ENCODE peak calls at places on chromosome 19, in nine cellular contexts. One of them, this sample, is unnamed. For H3K36me3 and H3K27me3, the result is how much of the 10 kb centered on the place peaks cover.

GRCh38 chr19:41548954-41549688 is 26.8 kb upstream of the CEACAM21 start:
- DNase-seq in thoracic aorta: no peak
- DNase-seq in thyroid gland: no peak
- DNase-seq in left ventricle myocardium inferior: no peak
- DNase-seq in GM23248: no peak
- DNase-seq in CD8-positive, alpha-beta memory T cell: peak
- DNase-seq in fibroblast of lung: no peak
- DNase-seq in SK-N-SH: no peak
- DNase-seq in psoas muscle: no peak
- DNase-seq in this sample: no peak

GRCh38 chr19:30320916-30321315 is 51.3 kb upstream of the ZNF536 start:
- DNase-seq in fibroblast of lung: no peak
- DNase-seq in thoracic aorta: no peak
- DNase-seq in psoas muscle: no peak
- DNase-seq in SK-N-SH: no peak
- DNase-seq in CD8-positive, alpha-beta memory T cell: no peak
- DNase-seq in thyroid gland: no peak
- DNase-seq in GM23248: no peak
- DNase-seq in left ventricle myocardium inferior: no peak
- DNase-seq in this sample: no peak

GRCh38 chr19:7550987-7551761 is 15.7 kb downstream of the PNPLA6 start:
- DNase-seq in CD8-positive, alpha-beta memory T cell: peak
- DNase-seq in SK-N-SH: peak
- DNase-seq in thyroid gland: peak
- DNase-seq in thoracic aorta: no peak
- DNase-seq in GM23248: peak
- DNase-seq in fibroblast of lung: peak
- DNase-seq in left ventricle myocardium inferior: peak
- DNase-seq in psoas muscle: peak
- DNase-seq in this sample: peak

GRCh38 chr19:35216833-35217707 is 11.5 kb downstream of the FAM187B start:
- DNase-seq in thoracic aorta: no peak
- DNase-seq in GM23248: no peak
- DNase-seq in left ventricle myocardium inferior: no peak
- DNase-seq in SK-N-SH: no peak
- DNase-seq in fibroblast of lung: no peak
- DNase-seq in psoas muscle: no peak
- DNase-seq in CD8-positive, alpha-beta memory T cell: peak
- DNase-seq in thyroid gland: no peak
- DNase-seq in this sample: peak

GRCh38 chr19:47110521-47111080 is 3.0 kb downstream of the ZC3H4 start:
- DNase-seq in psoas muscle: no peak
- DNase-seq in left ventricle myocardium inferior: no peak
- DNase-seq in thoracic aorta: no peak
- DNase-seq in SK-N-SH: no peak
- DNase-seq in CD8-positive, alpha-beta memory T cell: peak
- DNase-seq in thyroid gland: peak
- DNase-seq in fibroblast of lung: no peak
- DNase-seq in GM23248: peak
- DNase-seq in this sample: no peak

GRCh38 chr19:41697198-41697855 is 9.3 kb upstream of the CEACAM7 start:
- DNase-seq in left ventricle myocardium inferior: no peak
- DNase-seq in fibroblast of lung: no peak
- DNase-seq in psoas muscle: no peak
- DNase-seq in thoracic aorta: no peak
- DNase-seq in GM23248: no peak
- DNase-seq in SK-N-SH: no peak
- DNase-seq in thyroid gland: no peak
- DNase-seq in CD8-positive, alpha-beta memory T cell: no peak
- DNase-seq in this sample: no peak

GRCh38 chr19:42662714-42663113 is 68.0 kb upstream of the CEACAM8 start:
- DNase-seq in psoas muscle: no peak
- DNase-seq in thyroid gland: no peak
- DNase-seq in CD8-positive, alpha-beta memory T cell: no peak
- DNase-seq in GM23248: no peak
- DNase-seq in left ventricle myocardium inferior: no peak
- DNase-seq in fibroblast of lung: no peak
- DNase-seq in thoracic aorta: no peak
- DNase-seq in SK-N-SH: no peak
- DNase-seq in this sample: no peak

GRCh38 chr19:29454109-29454508 is 71.7 kb upstream of the VSTM2B start:
- DNase-seq in GM23248: no peak
- DNase-seq in CD8-positive, alpha-beta memory T cell: no peak
- DNase-seq in left ventricle myocardium inferior: no peak
- DNase-seq in psoas muscle: no peak
- DNase-seq in thyroid gland: no peak
- DNase-seq in fibroblast of lung: no peak
- DNase-seq in thoracic aorta: no peak
- DNase-seq in SK-N-SH: no peak
- DNase-seq in this sample: peak

GRCh38 chr19:1410136-1410786 is 2.9 kb downstream of the DAZAP1 start:
- DNase-seq in psoas muscle: no peak
- DNase-seq in GM23248: peak
- DNase-seq in left ventricle myocardium inferior: no peak
- DNase-seq in thoracic aorta: no peak
- DNase-seq in CD8-positive, alpha-beta memory T cell: no peak
- DNase-seq in SK-N-SH: no peak
- DNase-seq in thyroid gland: peak
- DNase-seq in fibroblast of lung: peak
- DNase-seq in this sample: no peak

GRCh38 chr19:58544591-58545285 is 874 bp downstream of the TRIM28 start:
- DNase-seq in CD8-positive, alpha-beta memory T cell: no peak
- DNase-seq in thoracic aorta: no peak
- DNase-seq in left ventricle myocardium inferior: no peak
- DNase-seq in GM23248: peak
- DNase-seq in thyroid gland: peak
- DNase-seq in psoas muscle: no peak
- DNase-seq in SK-N-SH: peak
- DNase-seq in fibroblast of lung: peak
- DNase-seq in this sample: peak

GRCh38 chr19:14566712-14567077 is 5.2 kb downstream of the NDUFB7 start:
- DNase-seq in thyroid gland: no peak
- DNase-seq in CD8-positive, alpha-beta memory T cell: no peak
- DNase-seq in thoracic aorta: no peak
- DNase-seq in SK-N-SH: no peak
- DNase-seq in fibroblast of lung: no peak
- DNase-seq in psoas muscle: no peak
- DNase-seq in left ventricle myocardium inferior: no peak
- DNase-seq in GM23248: no peak
- DNase-seq in this sample: peak

GRCh38 chr19:34595683-34596082 is 81.3 kb downstream of the SCGB2B2 start:
- DNase-seq in psoas muscle: no peak
- DNase-seq in thyroid gland: no peak
- DNase-seq in GM23248: no peak
- DNase-seq in left ventricle myocardium inferior: no peak
- DNase-seq in thoracic aorta: no peak
- DNase-seq in SK-N-SH: no peak
- DNase-seq in CD8-positive, alpha-beta memory T cell: no peak
- DNase-seq in fibroblast of lung: no peak
- DNase-seq in this sample: no peak

GRCh38 chr19:14440049-14440448 is 6.9 kb downstream of the PKN1 start:
- DNase-seq in thyroid gland: peak
- DNase-seq in psoas muscle: peak
- DNase-seq in fibroblast of lung: no peak
- DNase-seq in left ventricle myocardium inferior: peak
- DNase-seq in CD8-positive, alpha-beta memory T cell: peak
- DNase-seq in SK-N-SH: no peak
- DNase-seq in thoracic aorta: no peak
- DNase-seq in GM23248: no peak
- DNase-seq in this sample: no peak

GRCh38 chr19:58406818-58407657 is 1.4 kb upstream of the ZNF584 start:
- DNase-seq in SK-N-SH: no peak
- DNase-seq in thyroid gland: no peak
- DNase-seq in psoas muscle: no peak
- DNase-seq in GM23248: peak
- DNase-seq in left ventricle myocardium inferior: no peak
- DNase-seq in CD8-positive, alpha-beta memory T cell: no peak
- DNase-seq in fibroblast of lung: no peak
- DNase-seq in thoracic aorta: no peak
- DNase-seq in this sample: peak

GRCh38 chr19:38709119-38709518 is 35.2 kb downstream of the CAPN12 start:
- DNase-seq in GM23248: no peak
- DNase-seq in left ventricle myocardium inferior: no peak
- DNase-seq in thyroid gland: no peak
- DNase-seq in thoracic aorta: no peak
- DNase-seq in SK-N-SH: no peak
- DNase-seq in CD8-positive, alpha-beta memory T cell: no peak
- DNase-seq in psoas muscle: no peak
- DNase-seq in fibroblast of lung: no peak
- DNase-seq in this sample: no peak

GRCh38 chr19:38705197-38706019 is 38.9 kb downstream of the CAPN12 start:
- DNase-seq in left ventricle myocardium inferior: peak
- DNase-seq in SK-N-SH: no peak
- DNase-seq in fibroblast of lung: no peak
- DNase-seq in thyroid gland: no peak
- DNase-seq in GM23248: no peak
- DNase-seq in thoracic aorta: no peak
- DNase-seq in CD8-positive, alpha-beta memory T cell: no peak
- DNase-seq in psoas muscle: no peak
- DNase-seq in this sample: no peak

GRCh38 chr19:38707512-38708114 is 36.7 kb downstream of the CAPN12 start:
- DNase-seq in SK-N-SH: no peak
- DNase-seq in GM23248: peak
- DNase-seq in thoracic aorta: no peak
- DNase-seq in left ventricle myocardium inferior: peak
- DNase-seq in thyroid gland: peak
- DNase-seq in CD8-positive, alpha-beta memory T cell: no peak
- DNase-seq in psoas muscle: peak
- DNase-seq in fibroblast of lung: no peak
- DNase-seq in this sample: no peak

GRCh38 chr19:38708413-38709024 is 35.8 kb downstream of the CAPN12 start:
- DNase-seq in thoracic aorta: no peak
- DNase-seq in CD8-positive, alpha-beta memory T cell: no peak
- DNase-seq in fibroblast of lung: no peak
- DNase-seq in SK-N-SH: no peak
- DNase-seq in GM23248: peak
- DNase-seq in psoas muscle: no peak
- DNase-seq in thyroid gland: no peak
- DNase-seq in left ventricle myocardium inferior: peak
- DNase-seq in this sample: no peak

GRCh38 chr19:38706792-38707511 is 37.3 kb downstream of the CAPN12 start:
- DNase-seq in fibroblast of lung: no peak
- DNase-seq in thyroid gland: no peak
- DNase-seq in CD8-positive, alpha-beta memory T cell: no peak
- DNase-seq in psoas muscle: no peak
- DNase-seq in SK-N-SH: no peak
- DNase-seq in GM23248: no peak
- DNase-seq in thoracic aorta: no peak
- DNase-seq in left ventricle myocardium inferior: no peak
- DNase-seq in this sample: peak
- H3K36me3 ChIP-seq in fibroblast of lung: half or more
- H3K36me3 ChIP-seq in thyroid gland: half or more
- H3K36me3 ChIP-seq in CD8-positive, alpha-beta memory T cell: half or more
- H3K36me3 ChIP-seq in psoas muscle: half or more
- H3K36me3 ChIP-seq in SK-N-SH: under half
- H3K36me3 ChIP-seq in GM23248: half or more
- H3K36me3 ChIP-seq in thoracic aorta: half or more
- H3K36me3 ChIP-seq in left ventricle myocardium inferior: half or more
- H3K36me3 ChIP-seq in this sample: half or more

GRCh38 chr19:49071860-49072547 is 495 bp downstream of the KCNA7 start:
- DNase-seq in GM23248: peak
- DNase-seq in thyroid gland: no peak
- DNase-seq in psoas muscle: peak
- DNase-seq in SK-N-SH: peak
- DNase-seq in fibroblast of lung: no peak
- DNase-seq in thoracic aorta: no peak
- DNase-seq in CD8-positive, alpha-beta memory T cell: no peak
- DNase-seq in left ventricle myocardium inferior: no peak
- DNase-seq in this sample: peak
- H3K27me3 ChIP-seq in GM23248: under half
- H3K27me3 ChIP-seq in thyroid gland: under half
- H3K27me3 ChIP-seq in psoas muscle: under half
- H3K27me3 ChIP-seq in SK-N-SH: under half
- H3K27me3 ChIP-seq in fibroblast of lung: under half
- H3K27me3 ChIP-seq in thoracic aorta: under half
- H3K27me3 ChIP-seq in CD8-positive, alpha-beta memory T cell: under half
- H3K27me3 ChIP-seq in left ventricle myocardium inferior: half or more
- H3K27me3 ChIP-seq in this sample: half or more

DNA sequence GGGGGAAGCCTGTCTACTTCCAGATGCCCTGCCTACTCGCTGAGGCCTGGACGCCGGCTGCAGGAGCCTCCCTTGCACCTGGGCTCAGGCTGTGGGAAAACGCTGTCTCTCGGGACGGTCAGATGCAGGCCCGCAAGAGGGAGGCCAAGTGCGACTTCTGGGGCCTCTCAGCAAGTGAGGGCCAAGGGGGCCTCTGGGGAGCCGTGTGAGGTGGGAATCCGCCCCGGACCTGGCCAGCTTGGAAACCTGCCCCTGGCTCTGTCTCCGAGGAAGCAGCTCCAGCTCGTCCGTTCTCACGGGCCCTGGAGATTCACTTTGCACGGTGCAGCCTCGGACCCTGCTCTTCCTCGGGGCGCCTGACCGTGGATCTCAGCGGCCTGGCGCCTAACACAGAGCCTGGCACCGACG is 11.4 kb upstream of the CRTC1 start:
- DNase-seq in thyroid gland: no peak
- DNase-seq in psoas muscle: peak
- DNase-seq in fibroblast of lung: no peak
- DNase-seq in left ventricle myocardium inferior: no peak
- DNase-seq in thoracic aorta: no peak
- DNase-seq in GM23248: no peak
- DNase-seq in SK-N-SH: no peak
- DNase-seq in CD8-positive, alpha-beta memory T cell: no peak
- DNase-seq in this sample: peak
- H3K36me3 ChIP-seq in thyroid gland: under half
- H3K36me3 ChIP-seq in psoas muscle: under half
- H3K36me3 ChIP-seq in fibroblast of lung: under half
- H3K36me3 ChIP-seq in left ventricle myocardium inferior: under half
- H3K36me3 ChIP-seq in thoracic aorta: under half
- H3K36me3 ChIP-seq in GM23248: under half
- H3K36me3 ChIP-seq in SK-N-SH: under half
- H3K36me3 ChIP-seq in CD8-positive, alpha-beta memory T cell: under half
- H3K36me3 ChIP-seq in this sample: under half

GRCh38 chr19:18781047-18781600 is 10.0 kb downstream of the COMP start:
- DNase-seq in left ventricle myocardium inferior: no peak
- DNase-seq in SK-N-SH: no peak
- DNase-seq in thoracic aorta: no peak
- DNase-seq in CD8-positive, alpha-beta memory T cell: no peak
- DNase-seq in psoas muscle: no peak
- DNase-seq in GM23248: no peak
- DNase-seq in fibroblast of lung: no peak
- DNase-seq in thyroid gland: no peak
- DNase-seq in this sample: no peak

GRCh38 chr19:18783958-18784785 is 6.9 kb downstream of the COMP start:
- DNase-seq in psoas muscle: no peak
- DNase-seq in GM23248: no peak
- DNase-seq in SK-N-SH: no peak
- DNase-seq in CD8-positive, alpha-beta memory T cell: no peak
- DNase-seq in left ventricle myocardium inferior: no peak
- DNase-seq in thyroid gland: no peak
- DNase-seq in fibroblast of lung: no peak
- DNase-seq in thoracic aorta: no peak
- DNase-seq in this sample: peak

GRCh38 chr19:18780631-18781030 is 10.5 kb downstream of the COMP start:
- DNase-seq in thyroid gland: no peak
- DNase-seq in GM23248: no peak
- DNase-seq in thoracic aorta: no peak
- DNase-seq in left ventricle myocardium inferior: no peak
- DNase-seq in psoas muscle: no peak
- DNase-seq in fibroblast of lung: no peak
- DNase-seq in SK-N-SH: no peak
- DNase-seq in CD8-positive, alpha-beta memory T cell: no peak
- DNase-seq in this sample: peak

GRCh38 chr19:18781885-18782527 is 9.1 kb downstream of the COMP start:
- DNase-seq in thyroid gland: no peak
- DNase-seq in left ventricle myocardium inferior: no peak
- DNase-seq in GM23248: no peak
- DNase-seq in psoas muscle: no peak
- DNase-seq in CD8-positive, alpha-beta memory T cell: no peak
- DNase-seq in thoracic aorta: no peak
- DNase-seq in fibroblast of lung: no peak
- DNase-seq in SK-N-SH: no peak
- DNase-seq in this sample: no peak

GRCh38 chr19:18782559-18783225 is 8.4 kb downstream of the COMP start:
- DNase-seq in left ventricle myocardium inferior: no peak
- DNase-seq in thoracic aorta: no peak
- DNase-seq in GM23248: no peak
- DNase-seq in fibroblast of lung: no peak
- DNase-seq in CD8-positive, alpha-beta memory T cell: no peak
- DNase-seq in psoas muscle: no peak
- DNase-seq in SK-N-SH: no peak
- DNase-seq in thyroid gland: no peak
- DNase-seq in this sample: no peak
- H3K27me3 ChIP-seq in left ventricle myocardium inferior: half or more
- H3K27me3 ChIP-seq in thoracic aorta: under half
- H3K27me3 ChIP-seq in GM23248: under half
- H3K27me3 ChIP-seq in fibroblast of lung: under half
- H3K27me3 ChIP-seq in CD8-positive, alpha-beta memory T cell: under half
- H3K27me3 ChIP-seq in psoas muscle: under half
- H3K27me3 ChIP-seq in SK-N-SH: under half
- H3K27me3 ChIP-seq in thyroid gland: under half
- H3K27me3 ChIP-seq in this sample: half or more

This sample was measured in H7.